ENCODE peak calls at places on chromosome 20, in eight cellular contexts. E is GM13977, B is MCF 10A, V is Panc1, C is choroid plexus epithelial cell, D is HFFc6, F is lung, X is AG09309. W is an unnamed sample.
A peak's percentile ranks its signal among the peaks of the same experiment; 100 is the strongest.

GRCh38 chr20:2820084-2820895 is 4.1 kb downstream of the TMEM239 start:
- DNase-seq in E (no peak), V (no peak), X (no peak), F (peak; percentile 28), C (peak; percentile 72), D (peak; percentile 29), B (no peak), W (no peak)

GRCh38 chr20:9506964-9507369 is 7.4 kb upstream of the LAMP5 start:
- DNase-seq in V (no peak), F (no peak), B (no peak), C (no peak), E (no peak), D (no peak), X (no peak), W (no peak)

GRCh38 chr20:57126481-57127092 is 139.9 kb downstream of the BMP7 start:
- DNase-seq in B (peak; percentile 38), E (no peak), D (no peak), X (no peak), F (no peak), C (no peak), V (no peak), W (no peak)

GRCh38 chr20:45405566-45406259 is 2.4 kb upstream of the DBNDD2 start:
- DNase-seq in B (no peak), E (peak; percentile 46), D (no peak), F (no peak), X (no peak), C (no peak), V (no peak), W (no peak)

GRCh38 chr20:17643531-17644188 is 38.4 kb downstream of the RRBP1 start:
- DNase-seq in V (no peak), C (no peak), X (no peak), B (no peak), F (no peak), E (no peak), D (no peak), W (no peak)

GRCh38 chr20:63598479-63599395 is 24.7 kb upstream of the HELZ2 start:
- DNase-seq in F (no peak), D (no peak), E (no peak), X (no peak), V (no peak), B (no peak), C (no peak), W (no peak)

GRCh38 chr20:18727032-18727508 is 86.5 kb upstream of the SCP2D1 start:
- DNase-seq in C (no peak), F (no peak), B (no peak), E (no peak), V (no peak), X (no peak), D (no peak), W (no peak)

GRCh38 chr20:41329435-41330342 is 10.9 kb upstream of the LPIN3 start:
- DNase-seq in D (peak; percentile 100), V (peak; percentile 90), F (peak; percentile 67), E (peak; percentile 62), C (peak; percentile 95), B (peak; percentile 92), X (peak; percentile 97), W (peak; percentile 86)

GRCh38 chr20:52240802-52241201 is 49.2 kb upstream of the ZFP64 start:
- DNase-seq in V (no peak), F (no peak), E (no peak), D (no peak), C (no peak), B (no peak), X (no peak), W (no peak)

GRCh38 chr20:52244702-52245101 is 53.1 kb upstream of the ZFP64 start:
- DNase-seq in E (no peak), C (no peak), D (no peak), X (no peak), V (no peak), B (no peak), F (no peak), W (no peak)

GRCh38 chr20:52247548-52247947 is 56.0 kb upstream of the ZFP64 start:
- DNase-seq in E (no peak), D (no peak), X (no peak), V (no peak), C (no peak), B (no peak), F (no peak), W (no peak)

GRCh38 chr20:52246366-52246765 is 54.8 kb upstream of the ZFP64 start:
- DNase-seq in B (no peak), V (no peak), F (no peak), C (no peak), E (no peak), D (no peak), X (no peak), W (no peak)

DNA sequence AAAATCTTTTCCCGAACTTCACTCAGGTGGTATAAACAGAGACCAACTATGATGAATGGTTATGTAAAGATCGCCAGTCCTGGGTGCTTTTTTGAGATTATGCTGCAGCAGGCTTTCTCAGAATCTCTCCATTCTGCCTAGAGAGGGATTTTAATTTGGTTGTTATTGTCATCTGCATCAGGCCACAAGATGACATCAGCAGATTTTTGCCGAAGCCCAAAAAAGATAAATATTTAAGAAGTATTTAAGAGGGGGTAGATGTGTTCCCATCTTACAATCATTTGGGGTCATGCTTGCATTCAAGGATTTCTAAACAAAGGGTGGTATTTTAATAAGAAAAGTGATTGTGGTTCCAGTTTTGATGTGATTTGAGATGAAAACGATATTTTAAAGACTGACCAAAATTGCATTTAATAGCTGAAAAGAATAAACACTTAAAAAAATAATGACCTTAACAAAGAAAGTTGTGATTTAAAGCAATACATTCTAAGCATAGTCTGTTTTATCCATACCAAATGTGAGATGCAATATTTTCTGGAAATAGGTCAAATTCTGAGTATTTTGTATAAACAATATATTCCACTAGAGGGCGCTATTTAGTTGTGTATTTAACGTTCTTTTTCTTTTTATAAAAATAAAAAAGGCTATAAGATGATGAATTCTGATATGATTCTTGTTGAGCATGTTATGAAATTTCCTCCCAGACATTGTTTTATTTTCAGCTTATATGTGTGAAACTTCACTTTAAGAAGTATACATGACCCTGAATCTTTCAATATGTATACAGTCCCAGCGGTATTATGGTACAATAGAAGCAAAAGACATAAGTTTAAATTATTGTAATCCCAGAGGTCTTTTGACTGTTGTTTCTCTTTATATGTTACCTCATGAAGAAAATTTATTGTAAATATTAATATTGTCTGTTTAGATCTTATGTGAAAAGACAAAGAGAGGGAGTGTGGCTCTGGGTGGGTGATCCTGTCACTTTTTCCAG is 51.0 kb upstream of the ZFP64 start:
- DNase-seq in D (peak; percentile 8), X (no peak), C (peak; percentile 28), E (peak; percentile 30), F (no peak), V (peak; percentile 1), B (peak; percentile 16), W (peak; percentile 2)
- TF ChIP-seq CTCF in D (peak; percentile 95), X (no peak), C (peak; percentile 45), E (peak; percentile 35), F (peak; percentile 4), V (peak; percentile 49), B (peak; percentile 48), W (peak; percentile 16)

GRCh38 chr20:50543326-50543725 is 33.1 kb downstream of the PTPN1 start:
- DNase-seq in C (peak; percentile 45), B (no peak), E (no peak), D (no peak), F (no peak), V (no peak), X (no peak), W (no peak)

GRCh38 chr20:50541606-50542041 is 31.4 kb downstream of the PTPN1 start:
- DNase-seq in C (peak; percentile 43), X (no peak), D (no peak), F (peak; percentile 36), E (no peak), V (no peak), B (no peak), W (no peak)

GRCh38 chr20:50537546-50538201 is 27.5 kb downstream of the PTPN1 start:
- DNase-seq in E (no peak), F (no peak), D (no peak), C (no peak), V (no peak), X (no peak), B (no peak), W (no peak)

GRCh38 chr20:50538276-50538675 is 28.1 kb downstream of the PTPN1 start:
- DNase-seq in C (peak; percentile 51), E (no peak), F (no peak), B (no peak), X (no peak), V (no peak), D (no peak), W (no peak)

GRCh38 chr20:50540620-50541605 is 30.7 kb downstream of the PTPN1 start:
- DNase-seq in V (no peak), C (peak; percentile 99), B (peak; percentile 74), F (peak; percentile 56), X (no peak), D (peak; percentile 86), E (no peak), W (no peak)
- TF ChIP-seq CTCF in V (no peak), C (peak; percentile 2), B (no peak), F (no peak), X (peak; percentile 5), D (peak; percentile 28), E (no peak), W (no peak)

GRCh38 chr20:10611357-10611756 is 62.4 kb downstream of the JAG1 start:
- DNase-seq in E (peak; percentile 31), B (peak; percentile 69), F (no peak), V (no peak), C (peak; percentile 86), X (no peak), D (peak; percentile 27), W (no peak)
- TF ChIP-seq CTCF in E (peak; percentile 61), B (peak; percentile 16), F (no peak), V (peak; percentile 34), C (peak; percentile 85), X (peak; percentile 64), D (peak; percentile 74), W (peak; percentile 30)

GRCh38 chr20:22456109-22456508 is 128.3 kb downstream of the FOXA2 start:
- DNase-seq in F (no peak), C (no peak), D (no peak), X (no peak), V (no peak), E (no peak), B (no peak), W (no peak)

GRCh38 chr20:22455259-22455658 is 129.1 kb downstream of the FOXA2 start:
- DNase-seq in F (no peak), V (no peak), B (no peak), X (no peak), D (no peak), E (no peak), C (no peak), W (no peak)

GRCh38 chr20:22450540-22450939 is 133.8 kb downstream of the FOXA2 start:
- DNase-seq in E (no peak), B (no peak), C (no peak), X (no peak), V (no peak), D (no peak), F (no peak), W (no peak)

GRCh38 chr20:22452442-22453011 is 131.8 kb downstream of the FOXA2 start:
- DNase-seq in B (no peak), X (no peak), C (no peak), E (no peak), D (no peak), F (no peak), V (no peak), W (no peak)

DNA sequence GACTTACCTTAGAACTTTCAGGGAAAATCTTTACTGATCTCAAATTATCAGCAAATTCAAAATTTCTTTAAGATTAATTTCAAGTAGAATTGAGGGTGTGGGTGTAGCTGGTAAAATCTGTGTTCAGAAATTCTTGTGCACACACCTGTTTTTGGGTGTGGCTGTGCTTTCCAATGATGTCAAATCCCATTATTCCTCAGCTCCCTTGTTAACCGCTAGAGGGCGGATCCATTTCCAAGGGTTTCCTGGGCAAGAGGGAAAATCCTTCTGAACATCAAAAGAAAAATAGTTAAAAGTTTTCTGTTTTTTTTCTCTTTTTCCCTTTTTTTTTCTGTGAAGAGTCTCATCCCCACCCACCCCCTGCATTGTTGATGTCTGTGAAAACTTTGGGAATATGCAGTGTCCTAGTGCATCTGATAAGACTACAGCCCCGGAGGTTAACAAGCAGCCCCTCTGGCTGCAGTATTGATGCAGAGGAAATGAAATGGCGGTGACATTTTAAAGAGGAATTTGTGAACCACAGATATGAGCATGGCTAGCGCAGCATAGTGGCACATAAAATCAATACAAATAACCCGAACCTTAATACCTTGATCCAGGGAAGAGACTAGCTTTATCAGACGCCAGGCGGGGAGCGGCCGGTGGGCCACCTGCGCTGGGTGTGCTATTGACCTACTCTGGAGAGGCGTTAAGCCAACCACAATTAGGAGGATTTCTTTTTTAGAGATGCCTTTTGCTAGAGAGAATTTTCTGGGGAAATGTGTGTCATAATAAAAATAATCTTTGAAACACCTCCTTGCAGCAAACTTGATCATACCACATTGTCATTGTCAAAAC is 130.9 kb downstream of the FOXA2 start:
- DNase-seq in C (peak; percentile 25), B (peak; percentile 67), X (no peak), D (no peak), F (no peak), V (no peak), E (no peak), W (no peak)
- TF ChIP-seq CTCF in C (peak; percentile 77), B (peak; percentile 74), X (peak; percentile 67), D (peak; percentile 74), F (peak; percentile 15), V (peak; percentile 88), E (no peak), W (peak; percentile 65)

W was measured in AG09319.